ENCODE peak calls at places on chromosomes 11 and 22, in five cellular contexts. One of them, this sample, is unnamed. For H3K4me1, the result is how much of the 10 kb centered on the place peaks cover.

GRCh38 chr11:1437500-1437899 is 47.8 kb downstream of the BRSK2 start:
- DNase-seq in uterus: no peak
- DNase-seq in A549: no peak
- DNase-seq in IMR-90: peak
- DNase-seq in prostate gland: no peak
- DNase-seq in this sample: no peak

GRCh38 chr11:63592975-63593395 is 21.2 kb downstream of the PLAAT3 start:
- DNase-seq in uterus: no peak
- DNase-seq in A549: peak
- DNase-seq in IMR-90: peak
- DNase-seq in prostate gland: no peak
- DNase-seq in this sample: no peak

GRCh38 chr22:32565002-32565339 is 90.4 kb downstream of the FBXO7 start:
- DNase-seq in uterus: no peak
- DNase-seq in A549: no peak
- DNase-seq in IMR-90: no peak
- DNase-seq in prostate gland: no peak
- DNase-seq in this sample: no peak

GRCh38 chr11:61507962-61508824 is at the start of gene LRRC10B:
- DNase-seq in uterus: peak
- DNase-seq in A549: no peak
- DNase-seq in IMR-90: no peak
- DNase-seq in prostate gland: no peak
- DNase-seq in this sample: no peak

GRCh38 chr11:2484576-2485125 is 39.8 kb downstream of the KCNQ1 start:
- DNase-seq in uterus: no peak
- DNase-seq in A549: no peak
- DNase-seq in IMR-90: no peak
- DNase-seq in prostate gland: no peak
- DNase-seq in this sample: no peak

GRCh38 chr11:70341881-70342429 is 56.4 kb upstream of the CTTN start:
- DNase-seq in uterus: no peak
- DNase-seq in A549: no peak
- DNase-seq in IMR-90: no peak
- DNase-seq in prostate gland: no peak
- DNase-seq in this sample: no peak

GRCh38 chr22:27564806-27565205 is 236.8 kb downstream of the MN1 start:
- DNase-seq in uterus: no peak
- DNase-seq in A549: no peak
- DNase-seq in IMR-90: no peak
- DNase-seq in prostate gland: no peak
- DNase-seq in this sample: no peak

GRCh38 chr11:65637794-65638317 is at the start of gene SIPA1:
- DNase-seq in uterus: peak
- DNase-seq in A549: peak
- DNase-seq in IMR-90: peak
- DNase-seq in prostate gland: peak
- DNase-seq in this sample: peak

GRCh38 chr11:18491924-18492323 is 34.8 kb downstream of the TSG101 start:
- DNase-seq in uterus: no peak
- DNase-seq in A549: no peak
- DNase-seq in IMR-90: peak
- DNase-seq in prostate gland: no peak
- DNase-seq in this sample: no peak

GRCh38 chr11:35160248-35160820 is 21.4 kb downstream of the CD44 start:
- DNase-seq in uterus: no peak
- DNase-seq in A549: no peak
- DNase-seq in IMR-90: no peak
- DNase-seq in prostate gland: no peak
- DNase-seq in this sample: no peak

DNA sequence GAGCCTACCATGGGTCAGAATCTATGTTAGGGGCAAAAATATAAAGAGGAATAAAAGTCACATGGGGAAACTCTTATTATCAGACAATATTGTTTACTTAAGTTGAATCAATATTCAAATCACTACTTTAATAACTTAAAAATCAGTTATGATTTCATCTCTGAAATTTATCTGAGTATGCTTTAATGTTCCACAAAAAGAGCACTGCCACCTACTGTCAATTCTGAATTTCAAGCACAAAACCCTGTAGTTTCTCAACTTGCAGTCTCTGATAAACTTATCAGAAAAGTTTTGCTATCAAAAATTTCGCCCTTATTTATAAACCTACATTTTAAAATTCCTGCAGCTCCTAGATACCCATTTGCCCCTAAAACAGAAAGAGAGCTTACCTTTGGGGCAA is 47.3 kb downstream of the RDX start:
- DNase-seq in uterus: no peak
- DNase-seq in A549: no peak
- DNase-seq in IMR-90: no peak
- DNase-seq in prostate gland: no peak
- DNase-seq in this sample: no peak
- TF ChIP-seq CTCF in uterus: no peak
- TF ChIP-seq CTCF in A549: peak
- TF ChIP-seq CTCF in IMR-90: peak
- TF ChIP-seq CTCF in prostate gland: no peak
- TF ChIP-seq CTCF in this sample: no peak

GRCh38 chr22:40414306-40414705 is 43.9 kb downstream of the SGSM3 start:
- DNase-seq in uterus: no peak
- DNase-seq in A549: no peak
- DNase-seq in IMR-90: peak
- DNase-seq in prostate gland: no peak
- DNase-seq in this sample: no peak
- H3K4me1 ChIP-seq in uterus: under half
- H3K4me1 ChIP-seq in A549: under half
- H3K4me1 ChIP-seq in IMR-90: under half
- H3K4me1 ChIP-seq in prostate gland: under half
- H3K4me1 ChIP-seq in this sample: under half

GRCh38 chr11:94186342-94187203 is 57.9 kb downstream of the PANX1 start:
- DNase-seq in uterus: no peak
- DNase-seq in A549: no peak
- DNase-seq in IMR-90: no peak
- DNase-seq in prostate gland: no peak
- DNase-seq in this sample: no peak
- H3K27ac ChIP-seq in uterus: no peak
- H3K27ac ChIP-seq in A549: no peak
- H3K27ac ChIP-seq in IMR-90: peak
- H3K27ac ChIP-seq in prostate gland: no peak
- H3K27ac ChIP-seq in this sample: no peak

GRCh38 chr11:47033439-47033838 is 96.9 kb downstream of the CSTPP1 start:
- DNase-seq in uterus: no peak
- DNase-seq in A549: no peak
- DNase-seq in IMR-90: no peak
- DNase-seq in prostate gland: no peak
- DNase-seq in this sample: no peak

DNA sequence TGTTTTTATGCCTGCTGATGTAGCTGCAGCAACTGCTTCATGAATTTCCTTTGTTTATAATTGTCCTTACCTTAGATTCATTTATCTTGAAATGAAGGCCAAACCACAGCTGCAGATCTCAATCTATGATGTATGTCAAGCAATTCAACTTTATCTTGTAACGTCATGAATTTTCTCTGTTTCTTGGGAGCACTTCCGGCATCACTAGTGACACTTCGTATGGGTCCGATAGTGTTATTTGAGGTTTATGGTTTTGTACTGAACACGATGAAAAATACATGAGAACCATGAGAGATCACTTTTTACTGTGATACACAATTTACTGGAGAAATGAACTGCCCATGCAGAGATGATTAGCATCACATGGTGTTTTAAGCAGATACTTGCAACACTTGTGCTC is 98.5 kb downstream of the CSTPP1 start:
- DNase-seq in uterus: no peak
- DNase-seq in A549: no peak
- DNase-seq in IMR-90: no peak
- DNase-seq in prostate gland: no peak
- DNase-seq in this sample: no peak
- TF ChIP-seq CTCF in uterus: no peak
- TF ChIP-seq CTCF in A549: no peak
- TF ChIP-seq CTCF in IMR-90: no peak
- TF ChIP-seq CTCF in prostate gland: no peak
- TF ChIP-seq CTCF in this sample: no peak